ENCODE peak calls at places on chromosomes 7 and 10, in four cellular contexts. P, G, E and C are unnamed samples.

GRCh38 chr10:21257919-21258318 is 267.6 kb downstream of the SKIDA1 start:
- DNase-seq in P (no peak), G (no peak), E (no peak), C (no peak)

GRCh38 chr10:63346015-63346441 is 119.7 kb downstream of the JMJD1C start:
- DNase-seq in P (no peak), G (no peak), E (no peak), C (no peak)

GRCh38 chr7:159083001-159083697 is 61.5 kb downstream of the VIPR2 start:
- DNase-seq in P (no peak), G (no peak), E (no peak), C (no peak)

GRCh38 chr7:124208642-124209041 is 175.8 kb upstream of the TMEM229A start:
- DNase-seq in P (no peak), G (no peak), E (no peak), C (no peak)

GRCh38 chr10:75770634-75771081 is 339.2 kb downstream of the LRMDA start:
- DNase-seq in P (no peak), G (no peak), E (no peak), C (no peak)

GRCh38 chr7:151687523-151688235 is 168.0 kb upstream of the RHEB start:
- DNase-seq in P (peak; percentile 61), G (no peak), E (peak; percentile 88), C (no peak)

GRCh38 chr10:113458944-113459343 is 93.9 kb upstream of the HABP2 start:
- DNase-seq in P (no peak), G (no peak), E (no peak), C (no peak)

GRCh38 chr10:97463363-97464132 is 17.6 kb downstream of the ZDHHC16 start:
- DNase-seq in P (peak; percentile 70), G (peak; percentile 23), E (peak; percentile 71), C (peak; percentile 73)

GRCh38 chr7:36283171-36283570 is 106.5 kb upstream of the ANLN start:
- DNase-seq in P (no peak), G (no peak), E (no peak), C (no peak)

GRCh38 chr10:52952391-52953079 is 180.0 kb upstream of the MBL2 start:
- DNase-seq in P (no peak), G (no peak), E (no peak), C (no peak)

GRCh38 chr10:122658356-122659049 is 41.1 kb downstream of the C10orf120 start:
- DNase-seq in P (no peak), G (no peak), E (no peak), C (no peak)

GRCh38 chr10:26407406-26407969 is 30.7 kb upstream of the APBB1IP start:
- DNase-seq in P (no peak), G (no peak), E (peak; percentile 5), C (no peak)

GRCh38 chr10:87843714-87844113 is 19.6 kb downstream of the KLLN start:
- DNase-seq in P (no peak), G (no peak), E (no peak), C (no peak)

GRCh38 chr10:77359287-77359691 is 278.3 kb downstream of the KCNMA1 start:
- DNase-seq in P (no peak), G (no peak), E (no peak), C (no peak)

GRCh38 chr10:100109670-100110069 is 28.0 kb upstream of the CPN1 start:
- DNase-seq in P (no peak), G (no peak), E (no peak), C (peak; percentile 14)

GRCh38 chr7:151813997-151814396 is 62.9 kb downstream of the PRKAG2 start:
- DNase-seq in P (no peak), G (no peak), E (no peak), C (no peak)

GRCh38 chr7:41107330-41107937 is 595.5 kb downstream of the INHBA start:
- DNase-seq in P (no peak), G (no peak), E (peak; percentile 95), C (no peak)

GRCh38 chr10:7551891-7552731 is 114.7 kb downstream of the ITIH5 start:
- DNase-seq in P (no peak), G (no peak), E (no peak), C (no peak)

GRCh38 chr10:119370046-119370770 is 162.8 kb downstream of the GRK5 start:
- DNase-seq in P (no peak), G (no peak), E (no peak), C (no peak)

GRCh38 chr10:119542990-119543813 is 683 bp upstream of the RGS10 start:
- DNase-seq in P (peak; percentile 82), G (peak; percentile 3), E (peak; percentile 58), C (peak; percentile 88)

GRCh38 chr10:29131952-29132820 is 156.7 kb upstream of the LYZL1 start:
- DNase-seq in P (no peak), G (no peak), E (no peak), C (peak; percentile 79)

GRCh38 chr7:44278451-44279161 is 46.8 kb downstream of the CAMK2B start:
- DNase-seq in P (peak; percentile 52), G (no peak), E (no peak), C (no peak)

GRCh38 chr10:987635-987905 is 664 bp upstream of the GTPBP4 start:
- DNase-seq in P (no peak), G (no peak), E (peak; percentile 5), C (peak; percentile 60)

GRCh38 chr10:124592736-124593430 is 131.3 kb downstream of the LHPP start:
- DNase-seq in P (no peak), G (no peak), E (no peak), C (no peak)

GRCh38 chr7:48337012-48337621 is 165.9 kb downstream of the ABCA13 start:
- DNase-seq in P (peak; percentile 14), G (no peak), E (peak; percentile 45), C (peak; percentile 5)

GRCh38 chr7:47195641-47196040 is 386.3 kb downstream of the TNS3 start:
- DNase-seq in P (peak; percentile 34), G (no peak), E (peak; percentile 14), C (no peak)

GRCh38 chr10:9719246-9719645 is 1298.4 kb upstream of the CELF2 start:
- DNase-seq in P (no peak), G (no peak), E (no peak), C (no peak)

GRCh38 chr7:30074422-30075030 is 46.3 kb downstream of the PLEKHA8 start:
- DNase-seq in P (peak; percentile 32), G (peak; percentile 19), E (peak; percentile 75), C (peak; percentile 56)

GRCh38 chr7:28054531-28055160 is 125.9 kb downstream of the JAZF1 start:
- DNase-seq in P (peak; percentile 30), G (no peak), E (no peak), C (no peak)

GRCh38 chr10:36168777-36169176 is 526.7 kb upstream of the FZD8 start:
- DNase-seq in P (no peak), G (no peak), E (no peak), C (no peak)

GRCh38 chr7:149171894-149172533 is 23.3 kb upstream of the ZNF282 start:
- DNase-seq in P (no peak), G (no peak), E (peak; percentile 72), C (no peak)

GRCh38 chr10:60604356-60604755 is 173.9 kb upstream of the CDK1 start:
- DNase-seq in P (no peak), G (no peak), E (no peak), C (no peak)

GRCh38 chr10:14586901-14587300 is 187.8 kb downstream of the FAM107B start:
- DNase-seq in P (no peak), G (no peak), E (no peak), C (no peak)

GRCh38 chr10:127649642-127650041 is 87.3 kb upstream of the FOXI2 start:
- DNase-seq in P (peak; percentile 1), G (no peak), E (no peak), C (peak; percentile 9)

GRCh38 chr7:4204530-4205165 is 477.4 kb upstream of the FOXK1 start:
- DNase-seq in P (no peak), G (no peak), E (peak; percentile 29), C (no peak)

GRCh38 chr7:115032986-115033385 is 111.1 kb downstream of the MDFIC start:
- DNase-seq in P (no peak), G (no peak), E (no peak), C (no peak)

GRCh38 chr7:47405921-47406765 is 175.8 kb downstream of the TNS3 start:
- DNase-seq in P (no peak), G (no peak), E (no peak), C (no peak)

GRCh38 chr7:91976743-91977142 is 36.1 kb downstream of the AKAP9 start:
- DNase-seq in P (no peak), G (no peak), E (no peak), C (no peak)

GRCh38 chr10:132003286-132003924 is 21.7 kb upstream of the BNIP3 start:
- DNase-seq in P (no peak), G (no peak), E (no peak), C (no peak)

GRCh38 chr10:49396666-49396999 is 744 bp upstream of the DRGX start:
- DNase-seq in P (peak; percentile 71), G (no peak), E (no peak), C (no peak)